ENCODE peak calls at places on chromosomes 12 and 14, in five cellular contexts. C is H9, D is GM23338, V is endothelial cell of umbilical vein, A is neuronal stem cell. H is an unnamed sample. For H3K27me3, the result is how much of the 10 kb centered on the place peaks cover.

GRCh38 chr12:54251667-54252284 is 28.1 kb downstream of the CBX5 start:
- DNase-seq in A (no peak), C (no peak), V (peak), D (peak), H (no peak)

GRCh38 chr12:6044082-6044481 is 80.4 kb downstream of the VWF start:
- DNase-seq in V (no peak), C (no peak), D (no peak), A (no peak), H (peak)

GRCh38 chr12:109098671-109099070 is 1.3 kb downstream of the UNG start:
- DNase-seq in C (no peak), V (no peak), A (no peak), D (no peak), H (no peak)

GRCh38 chr12:14955876-14956811 is 5.3 kb downstream of the ARHGDIB start:
- DNase-seq in A (no peak), C (no peak), D (no peak), V (no peak), H (no peak)

GRCh38 chr14:70121521-70121920 is 67.2 kb downstream of the SLC8A3 start:
- DNase-seq in A (peak), C (peak), D (peak), V (no peak), H (no peak)

GRCh38 chr14:36511981-36512584 is 7.9 kb downstream of the NKX2-1 start:
- DNase-seq in D (no peak), A (no peak), C (no peak), V (no peak), H (no peak)

GRCh38 chr14:80770114-80770917 is 171.2 kb downstream of the CEP128 start:
- DNase-seq in A (no peak), V (peak), D (no peak), C (no peak), H (no peak)

GRCh38 chr14:90159147-90159546 is 97.2 kb upstream of the PSMC1 start:
- DNase-seq in A (no peak), D (no peak), V (no peak), C (no peak), H (no peak)

GRCh38 chr14:36514278-36515104 is 5.5 kb downstream of the NKX2-1 start:
- DNase-seq in A (no peak), C (no peak), D (peak), V (no peak), H (no peak)

GRCh38 chr12:15116983-15117382 is 104.2 kb downstream of the RERG start:
- DNase-seq in C (no peak), V (no peak), A (no peak), D (no peak), H (no peak)

DNA sequence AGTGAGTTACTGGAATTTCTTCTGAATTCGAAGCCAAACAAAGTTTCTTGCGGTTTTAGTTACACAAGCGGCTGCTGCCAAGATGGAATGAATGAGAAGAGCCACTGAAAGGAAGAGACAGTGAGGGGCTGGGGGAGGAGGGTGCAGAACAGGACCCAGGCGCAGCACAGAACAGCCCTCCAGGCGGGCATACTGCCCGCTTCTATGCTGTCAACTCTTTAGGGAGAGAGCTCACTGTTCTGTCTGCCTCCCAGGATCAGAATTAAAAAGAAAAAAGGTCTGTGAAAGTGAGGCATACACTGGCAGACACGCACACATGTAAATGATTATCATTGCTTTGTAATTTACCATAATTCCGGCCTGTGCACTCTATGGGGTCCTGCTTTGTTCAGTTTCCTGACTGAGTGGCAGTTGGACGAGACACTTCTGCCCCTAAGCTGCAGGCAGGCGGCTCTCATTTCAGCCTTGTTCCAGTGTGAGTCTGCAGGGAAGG is 231.6 kb downstream of the CACNA1C start:
- DNase-seq in D (no peak), V (no peak), A (no peak), C (no peak), H (no peak)
- H3K4me2 ChIP-seq in D (no peak), V (no peak), A (no peak), C (no peak), H (no peak)

GRCh38 chr14:95218472-95219193 is 61.3 kb upstream of the DICER1 start:
- DNase-seq in V (no peak), C (peak), D (peak), A (no peak), H (no peak)

GRCh38 chr14:95225251-95225887 is 68.0 kb upstream of the DICER1 start:
- DNase-seq in D (no peak), C (no peak), A (no peak), V (no peak), H (no peak)

GRCh38 chr14:95222870-95223398 is 65.6 kb upstream of the DICER1 start:
- DNase-seq in V (no peak), A (no peak), D (no peak), C (no peak), H (no peak)

GRCh38 chr14:95220663-95221231 is 63.4 kb upstream of the DICER1 start:
- DNase-seq in C (no peak), A (no peak), D (peak), V (no peak), H (no peak)

DNA sequence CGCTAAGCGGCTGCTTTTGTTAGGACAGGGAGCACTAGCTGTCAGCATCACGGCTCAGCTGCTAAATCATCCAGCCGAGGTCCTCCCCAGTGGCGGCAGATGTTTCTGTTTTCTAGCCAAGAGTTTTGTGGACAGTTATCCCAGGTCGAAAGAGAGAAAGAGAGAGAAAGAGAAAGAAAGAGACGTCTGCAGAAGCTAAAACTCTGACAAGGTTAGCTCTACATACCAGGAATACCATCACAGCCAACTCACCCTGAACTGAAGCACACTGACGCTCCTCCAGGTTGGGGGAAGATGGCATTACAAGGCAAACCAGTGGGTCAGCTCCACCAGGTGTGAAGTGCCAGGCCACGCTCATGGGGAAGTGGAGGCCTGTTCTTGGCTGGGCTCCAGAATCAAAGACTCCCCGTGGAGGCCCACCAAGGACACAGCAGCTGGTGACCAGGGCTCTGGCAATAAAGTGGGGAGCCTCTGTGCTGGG is 64.9 kb upstream of the DICER1 start:
- DNase-seq in V (no peak), A (no peak), D (peak), C (peak), H (no peak)
- H3K27ac ChIP-seq in V (no peak), A (no peak), D (no peak), C (no peak), H (no peak)

GRCh38 chr12:95443458-95443857 is 30.5 kb upstream of the METAP2 start:
- DNase-seq in A (peak), D (peak), V (no peak), C (no peak), H (no peak)
- H3K27me3 ChIP-seq in A (under half), D (under half), V (under half), C (under half), H (under half)

GRCh38 chr14:30961330-30961729 is 64.1 kb upstream of the AP4S1 start:
- DNase-seq in C (no peak), A (no peak), D (no peak), V (no peak), H (no peak)

GRCh38 chr14:30971586-30971985 is 53.9 kb upstream of the AP4S1 start:
- DNase-seq in V (no peak), A (no peak), D (no peak), C (no peak), H (no peak)

GRCh38 chr14:30966415-30967363 is 58.8 kb upstream of the AP4S1 start:
- DNase-seq in A (no peak), C (no peak), D (no peak), V (no peak), H (no peak)
- H3K4me2 ChIP-seq in A (no peak), C (no peak), D (no peak), V (no peak), H (no peak)

GRCh38 chr14:53564870-53565269 is 391.8 kb downstream of the BMP4 start:
- DNase-seq in D (no peak), C (no peak), V (no peak), A (no peak), H (no peak)
- H3K27ac ChIP-seq in D (no peak), C (no peak), V (no peak), A (no peak), H (no peak)

GRCh38 chr14:37600880-37601741 is 5.7 kb downstream of the TTC6 start:
- DNase-seq in V (no peak), C (no peak), A (no peak), D (no peak), H (no peak)
- H3K27me3 ChIP-seq in V (half or more), C (half or more), A (under half), D (half or more), H (half or more)

DNA sequence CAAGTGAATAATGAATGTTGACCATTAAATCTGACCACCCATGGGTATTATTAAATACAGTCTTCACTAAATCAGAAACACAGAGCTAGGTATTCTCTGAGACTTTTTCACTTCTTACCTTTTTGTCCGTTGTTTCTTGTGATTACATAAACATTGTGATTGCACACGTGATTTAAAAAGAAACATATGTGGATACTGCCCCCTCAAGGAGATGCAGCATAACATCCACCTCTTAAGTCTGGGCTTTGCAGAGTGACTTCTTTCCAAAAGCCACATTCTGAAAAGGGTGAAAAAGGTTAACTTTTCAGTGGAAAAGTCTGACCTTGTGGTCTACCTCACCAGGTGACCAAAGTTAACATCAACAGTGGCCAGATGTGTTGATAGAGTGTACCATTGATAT is 185.5 kb upstream of the FAR2 start:
- DNase-seq in C (no peak), A (no peak), D (peak), V (peak), H (peak)
- H3K4me2 ChIP-seq in C (no peak), A (no peak), D (no peak), V (no peak), H (no peak)